ENCODE peak calls at places on chromosomes 11 and 22, in seven cellular contexts. X, E, L, D, B, I and H are unnamed samples.

GRCh38 chr11:66762088-66762487 is 33.1 kb upstream of the SPTBN2 start:
- DNase-seq in X (no peak), E (no peak), L (no peak), D (no peak), B (no peak), I (no peak), H (no peak)

GRCh38 chr11:70420008-70420464 is 21.7 kb downstream of the CTTN start:
- DNase-seq in X (no peak), E (no peak), L (peak; percentile 91), D (peak; percentile 45), B (no peak), I (no peak), H (no peak)

GRCh38 chr11:60498399-60498798 is 5.8 kb downstream of the MS4A12 start:
- DNase-seq in X (no peak), E (no peak), L (no peak), D (no peak), B (peak; percentile 55), I (no peak), H (no peak)

GRCh38 chr11:27296406-27296994 is 66.5 kb downstream of the CCDC34 start:
- DNase-seq in X (no peak), E (no peak), L (peak; percentile 72), D (peak; percentile 74), B (no peak), I (no peak), H (no peak)

GRCh38 chr11:107591098-107591445 is at the start of gene ELMOD1:
- DNase-seq in X (peak; percentile 68), E (peak; percentile 29), L (peak; percentile 50), D (peak; percentile 45), B (peak; percentile 85), I (peak; percentile 54), H (peak; percentile 68)

GRCh38 chr11:132126973-132127900 is 756.8 kb downstream of the NTM start:
- DNase-seq in X (peak; percentile 56), E (peak; percentile 45), L (peak; percentile 94), D (peak; percentile 70), B (peak; percentile 78), I (peak; percentile 28), H (peak; percentile 58)

GRCh38 chr11:76523147-76523546 is 78.3 kb downstream of the EMSY start:
- DNase-seq in X (no peak), E (no peak), L (no peak), D (peak; percentile 43), B (peak; percentile 52), I (no peak), H (no peak)

GRCh38 chr11:63583288-63583687 is 20.1 kb upstream of the PLAAT2 start:
- DNase-seq in X (no peak), E (no peak), L (peak; percentile 59), D (no peak), B (no peak), I (no peak), H (no peak)

GRCh38 chr11:14499178-14499559 is 442 bp downstream of the COPB1 start:
- DNase-seq in X (peak; percentile 48), E (peak; percentile 55), L (peak; percentile 30), D (peak; percentile 7), B (no peak), I (peak; percentile 25), H (peak; percentile 60)

GRCh38 chr11:128407962-128408361 is 179.4 kb downstream of the ETS1 start:
- DNase-seq in X (no peak), E (no peak), L (peak; percentile 78), D (peak; percentile 92), B (no peak), I (no peak), H (no peak)

GRCh38 chr11:14078941-14079522 is 116.5 kb downstream of the SPON1 start:
- DNase-seq in X (no peak), E (no peak), L (peak; percentile 36), D (no peak), B (no peak), I (no peak), H (no peak)

GRCh38 chr11:34730544-34731295 is 109.8 kb downstream of the EHF start:
- DNase-seq in X (no peak), E (no peak), L (no peak), D (peak; percentile 63), B (no peak), I (no peak), H (no peak)

GRCh38 chr11:97525273-97525672 is 1135.5 kb downstream of the JRKL start:
- DNase-seq in X (no peak), E (no peak), L (peak; percentile 8), D (no peak), B (no peak), I (no peak), H (no peak)

GRCh38 chr11:68146704-68147474 is 25.7 kb upstream of the CHKA start:
- DNase-seq in X (peak; percentile 50), E (peak; percentile 87), L (peak; percentile 58), D (peak; percentile 93), B (peak; percentile 74), I (no peak), H (peak; percentile 62)
- H3K27ac ChIP-seq in X (peak overlapping the region; percentile 77), E (peak overlapping the region; percentile 84), L (peak overlapping the region; percentile 50), D (peak overlapping the region; percentile 50), B (no peak overlapping the region), I (peak overlapping the region; percentile 86), H (peak overlapping the region; percentile 79)

GRCh38 chr22:34588893-34589545 is 476.9 kb upstream of the ISX start:
- DNase-seq in X (no peak), E (no peak), L (no peak), D (no peak), B (peak; percentile 61), I (no peak), H (no peak)
- TF ChIP-seq CTCF in X (no peak), E (no peak), L (no peak), D (no peak), B (no peak), I (no peak), H (no peak)

GRCh38 chr11:17423533-17424310 is 35.3 kb upstream of the KCNJ11 start:
- DNase-seq in X (no peak), E (peak; percentile 72), L (no peak), D (no peak), B (no peak), I (no peak), H (no peak)
- H3K27me3 ChIP-seq in X (no peaks in the 10 kb centered on the region), E (no peaks in the 10 kb centered on the region), L (no peaks in the 10 kb centered on the region), D (peaks cover 32% of the 10 kb centered on the region), B (no peaks in the 10 kb centered on the region), I (peaks cover 37% of the 10 kb centered on the region), H (peaks cover 5% of the 10 kb centered on the region)

GRCh38 chr11:47553417-47553746 is 450 bp upstream of the CELF1 start:
- DNase-seq in X (no peak), E (no peak), L (peak; percentile 58), D (no peak), B (no peak), I (no peak), H (no peak)
- H3K27ac ChIP-seq in X (peak overlapping the region; percentile 93), E (peak overlapping the region; percentile 95), L (no peak overlapping the region), D (no peak overlapping the region), B (peak overlapping the region; percentile 89), I (peak overlapping the region; percentile 94), H (peak overlapping the region; percentile 85)

GRCh38 chr11:78414321-78415051 is 3.1 kb downstream of the GAB2 start:
- DNase-seq in X (no peak), E (no peak), L (peak; percentile 41), D (peak; percentile 64), B (no peak), I (no peak), H (no peak)
- TF ChIP-seq CTCF in X (peak; percentile 34), E (peak; percentile 69), L (peak; percentile 57), D (peak; percentile 77), B (peak; percentile 84), I (peak; percentile 66), H (peak; percentile 43)